ENCODE peak calls at places on chromosomes 5 and 9, in eight cellular contexts. S is ureter; X is HFFc6; B is NCI-H1417; L is gastrocnemius medialis; U is stimulated activated CD4-positive, alpha-beta T cell treated with anti-CD3 and anti-CD28 coated beads, Interleukin-4, amount 100 ng/mL, for 24 hours; W is keratinocyte; V is GM04504. Z is an unnamed sample.

GRCh38 chr9:132631280-132631679 is 38.5 kb downstream of the DDX31 start:
- DNase-seq in S (no peak), X (peak), B (no peak), L (no peak), U (no peak), W (peak), V (peak), Z (no peak)

GRCh38 chr5:159773062-159773924 is 143.0 kb upstream of the ADRA1B start:
- DNase-seq in S (peak), X (peak), B (peak), L (peak), U (peak), W (peak), V (peak), Z (peak)

GRCh38 chr9:137294684-137295312 is 7.3 kb downstream of the NRARP start:
- DNase-seq in S (no peak), X (peak), B (no peak), L (no peak), U (no peak), W (no peak), V (no peak), Z (no peak)

GRCh38 chr9:138007566-138008080 is 130.0 kb downstream of the CACNA1B start:
- DNase-seq in S (peak), X (no peak), B (no peak), L (no peak), U (no peak), W (no peak), V (no peak), Z (no peak)

GRCh38 chr9:135326141-135326540 is 153.4 kb upstream of the PPP1R26 start:
- DNase-seq in S (no peak), X (no peak), B (no peak), L (no peak), U (no peak), W (no peak), V (no peak), Z (no peak)

GRCh38 chr5:41252036-41252435 is 38.7 kb upstream of the C6 start:
- DNase-seq in S (no peak), X (no peak), B (no peak), L (no peak), U (no peak), W (no peak), V (no peak), Z (no peak)

GRCh38 chr9:129981180-129981907 is 61.6 kb downstream of the FNBP1 start:
- DNase-seq in S (no peak), X (no peak), B (no peak), L (peak), U (no peak), W (no peak), V (no peak), Z (no peak)

GRCh38 chr5:77431719-77432118 is 60.4 kb downstream of the WDR41 start:
- DNase-seq in S (no peak), X (no peak), B (no peak), L (no peak), U (no peak), W (no peak), V (no peak), Z (no peak)

GRCh38 chr5:58816181-58816731 is 233.4 kb downstream of the RAB3C start:
- DNase-seq in S (no peak), X (no peak), B (no peak), L (no peak), U (no peak), W (no peak), V (no peak), Z (no peak)

GRCh38 chr9:73370053-73370452 is 218.4 kb downstream of the ANXA1 start:
- DNase-seq in S (no peak), X (no peak), B (peak), L (no peak), U (no peak), W (peak), V (no peak), Z (peak)

GRCh38 chr9:121950441-121950840 is 142.7 kb downstream of the TTLL11 start:
- DNase-seq in S (no peak), X (no peak), B (no peak), L (no peak), U (no peak), W (no peak), V (no peak), Z (no peak)

GRCh38 chr5:124655211-124655880 is 91.1 kb downstream of the ZNF608 start:
- DNase-seq in S (no peak), X (no peak), B (no peak), L (no peak), U (no peak), W (no peak), V (peak), Z (no peak)

GRCh38 chr5:156147948-156148285 is 179.0 kb upstream of the SGCD start:
- DNase-seq in S (no peak), X (no peak), B (no peak), L (no peak), U (no peak), W (no peak), V (peak), Z (no peak)

GRCh38 chr5:125075567-125075966 is 329.1 kb upstream of the ZNF608 start:
- DNase-seq in S (no peak), X (no peak), B (no peak), L (no peak), U (no peak), W (no peak), V (no peak), Z (no peak)

GRCh38 chr9:121075251-121076036 is 689 bp downstream of the CNTRL start:
- DNase-seq in S (no peak), X (peak), B (no peak), L (no peak), U (no peak), W (no peak), V (no peak), Z (peak)

GRCh38 chr5:64339776-64340175 is 166.0 kb upstream of the RGS7BP start:
- DNase-seq in S (no peak), X (no peak), B (no peak), L (no peak), U (no peak), W (no peak), V (no peak), Z (no peak)

GRCh38 chr9:137604345-137605145 is 941 bp upstream of the ARRDC1 start:
- DNase-seq in S (peak), X (no peak), B (no peak), L (no peak), U (no peak), W (no peak), V (no peak), Z (no peak)

GRCh38 chr9:79974806-79975422 is 403.1 kb downstream of the TLE4 start:
- DNase-seq in S (no peak), X (no peak), B (no peak), L (no peak), U (no peak), W (no peak), V (no peak), Z (peak)

GRCh38 chr5:10264569-10264968 is 14.5 kb downstream of the CCT5 start:
- DNase-seq in S (no peak), X (peak), B (no peak), L (no peak), U (no peak), W (no peak), V (no peak), Z (no peak)

GRCh38 chr5:170861855-170862766 is at the start of gene RANBP17:
- DNase-seq in S (peak), X (peak), B (peak), L (no peak), U (no peak), W (no peak), V (no peak), Z (peak)

GRCh38 chr9:132404228-132404881 is 2.3 kb downstream of the TTF1 start:
- DNase-seq in S (no peak), X (no peak), B (no peak), L (no peak), U (peak), W (no peak), V (no peak), Z (no peak)

GRCh38 chr9:19379697-19380046 is 364 bp downstream of the RPS6 start:
- DNase-seq in S (peak), X (no peak), B (peak), L (no peak), U (peak), W (no peak), V (peak), Z (no peak)

GRCh38 chr5:140588311-140589070 is 23.9 kb downstream of the SLC35A4 start:
- DNase-seq in S (no peak), X (peak), B (no peak), L (no peak), U (no peak), W (no peak), V (no peak), Z (no peak)

GRCh38 chr5:67528953-67529352 is 332.4 kb upstream of the CD180 start:
- DNase-seq in S (no peak), X (no peak), B (peak), L (no peak), U (no peak), W (no peak), V (no peak), Z (no peak)

GRCh38 chr5:171858303-171858702 is 72.7 kb downstream of the SMIM23 start:
- DNase-seq in S (no peak), X (no peak), B (no peak), L (no peak), U (no peak), W (no peak), V (no peak), Z (peak)

GRCh38 chr5:162721125-162721524 is 653.6 kb downstream of the GABRG2 start:
- DNase-seq in S (no peak), X (no peak), B (no peak), L (no peak), U (no peak), W (no peak), V (no peak), Z (no peak)